ENCODE peak calls at places on chromosomes 13 and 19, in five cellular contexts. One of them, this sample, is unnamed.
A peak's percentile ranks its signal among the peaks of the same experiment; 100 is the strongest.

GRCh38 chr13:27578121-27579030 is 42.0 kb downstream of the LNX2 start:
- DNase-seq in heart right ventricle: no peak
- DNase-seq in ovary: no peak
- DNase-seq in A549: peak; percentile 19
- DNase-seq in WERI-Rb-1: no peak
- DNase-seq in this sample: peak; percentile 44

GRCh38 chr13:27455331-27455855 is 5.0 kb upstream of the MTIF3 start:
- DNase-seq in heart right ventricle: no peak
- DNase-seq in WERI-Rb-1: no peak
- DNase-seq in A549: no peak
- DNase-seq in ovary: no peak
- DNase-seq in this sample: no peak

GRCh38 chr13:42707596-42707995 is 73.8 kb upstream of the FAM216B start:
- DNase-seq in heart right ventricle: no peak
- DNase-seq in WERI-Rb-1: no peak
- DNase-seq in A549: no peak
- DNase-seq in ovary: no peak
- DNase-seq in this sample: no peak

GRCh38 chr13:113105032-113105993 is at the start of gene F7:
- DNase-seq in ovary: no peak
- DNase-seq in heart right ventricle: no peak
- DNase-seq in WERI-Rb-1: peak; percentile 46
- DNase-seq in A549: peak; percentile 69
- DNase-seq in this sample: no peak

GRCh38 chr19:27681972-27682371 is 1531.0 kb downstream of the UQCRFS1 start:
- DNase-seq in A549: no peak
- DNase-seq in ovary: no peak
- DNase-seq in heart right ventricle: no peak
- DNase-seq in WERI-Rb-1: no peak
- DNase-seq in this sample: no peak

GRCh38 chr19:46515879-46516350 is 20.2 kb upstream of the PNMA8B start:
- DNase-seq in ovary: no peak
- DNase-seq in heart right ventricle: no peak
- DNase-seq in A549: peak; percentile 71
- DNase-seq in WERI-Rb-1: no peak
- DNase-seq in this sample: no peak

GRCh38 chr13:55302568-55302967 is 1838.2 kb upstream of the PRR20A start:
- DNase-seq in ovary: no peak
- DNase-seq in A549: no peak
- DNase-seq in heart right ventricle: no peak
- DNase-seq in WERI-Rb-1: no peak
- DNase-seq in this sample: no peak

GRCh38 chr13:94920578-94920977 is 208.2 kb upstream of the SOX21 start:
- DNase-seq in A549: no peak
- DNase-seq in WERI-Rb-1: no peak
- DNase-seq in ovary: no peak
- DNase-seq in heart right ventricle: no peak
- DNase-seq in this sample: no peak

GRCh38 chr19:44809856-44810554 is 1.1 kb downstream of the BCAM start:
- DNase-seq in heart right ventricle: no peak
- DNase-seq in A549: no peak
- DNase-seq in ovary: no peak
- DNase-seq in WERI-Rb-1: no peak
- DNase-seq in this sample: no peak

GRCh38 chr19:39342647-39343305 is 555 bp downstream of the SAMD4B start:
- DNase-seq in WERI-Rb-1: no peak
- DNase-seq in A549: no peak
- DNase-seq in heart right ventricle: peak; percentile 28
- DNase-seq in ovary: peak; percentile 65
- DNase-seq in this sample: no peak

GRCh38 chr13:29111446-29111845 is 291.3 kb downstream of the MTUS2 start:
- DNase-seq in WERI-Rb-1: no peak
- DNase-seq in A549: no peak
- DNase-seq in heart right ventricle: no peak
- DNase-seq in ovary: no peak
- DNase-seq in this sample: no peak

GRCh38 chr19:56398809-56399208 is 5.3 kb upstream of the ZNF583 start:
- DNase-seq in WERI-Rb-1: no peak
- DNase-seq in A549: no peak
- DNase-seq in ovary: no peak
- DNase-seq in heart right ventricle: no peak
- DNase-seq in this sample: no peak

GRCh38 chr19:49042177-49042576 is 1.5 kb upstream of the CGB5 start:
- DNase-seq in heart right ventricle: no peak
- DNase-seq in A549: peak; percentile 35
- DNase-seq in WERI-Rb-1: no peak
- DNase-seq in ovary: no peak
- DNase-seq in this sample: peak; percentile 63

GRCh38 chr13:100646030-100646673 is 28.4 kb downstream of the TMTC4 start:
- DNase-seq in heart right ventricle: no peak
- DNase-seq in A549: peak; percentile 33
- DNase-seq in ovary: no peak
- DNase-seq in WERI-Rb-1: peak; percentile 76
- DNase-seq in this sample: peak; percentile 78

GRCh38 chr19:15869109-15869555 is 28.7 kb downstream of the CYP4F2 start:
- DNase-seq in heart right ventricle: no peak
- DNase-seq in WERI-Rb-1: peak; percentile 22
- DNase-seq in A549: peak; percentile 56
- DNase-seq in ovary: no peak
- DNase-seq in this sample: peak; percentile 50

GRCh38 chr13:26760835-26761582 is 423 bp upstream of the GPR12 start:
- DNase-seq in ovary: no peak
- DNase-seq in A549: no peak
- DNase-seq in WERI-Rb-1: no peak
- DNase-seq in heart right ventricle: no peak
- DNase-seq in this sample: peak; percentile 58

GRCh38 chr13:20989883-20990282 is 71.5 kb downstream of the LATS2 start:
- DNase-seq in A549: no peak
- DNase-seq in ovary: no peak
- DNase-seq in heart right ventricle: no peak
- DNase-seq in WERI-Rb-1: no peak
- DNase-seq in this sample: no peak

GRCh38 chr19:46955813-46956371 is 63.7 kb upstream of the NPAS1 start:
- DNase-seq in ovary: no peak
- DNase-seq in heart right ventricle: no peak
- DNase-seq in WERI-Rb-1: no peak
- DNase-seq in A549: no peak
- DNase-seq in this sample: no peak

GRCh38 chr13:33230178-33230881 is 55.2 kb downstream of the STARD13 start:
- DNase-seq in WERI-Rb-1: no peak
- DNase-seq in A549: no peak
- DNase-seq in heart right ventricle: no peak
- DNase-seq in ovary: no peak
- DNase-seq in this sample: no peak

GRCh38 chr13:37869506-37869755 is 141 bp downstream of the TRPC4 start:
- DNase-seq in A549: no peak
- DNase-seq in ovary: no peak
- DNase-seq in heart right ventricle: no peak
- DNase-seq in WERI-Rb-1: no peak
- DNase-seq in this sample: peak; percentile 78

GRCh38 chr13:36445806-36446423 is 13.6 kb downstream of the CCNA1 start:
- DNase-seq in heart right ventricle: no peak
- DNase-seq in WERI-Rb-1: no peak
- DNase-seq in ovary: no peak
- DNase-seq in A549: no peak
- DNase-seq in this sample: no peak

GRCh38 chr19:8194528-8195275 is 14.5 kb upstream of the CERS4 start:
- DNase-seq in WERI-Rb-1: peak; percentile 11
- DNase-seq in heart right ventricle: peak; percentile 20
- DNase-seq in ovary: no peak
- DNase-seq in A549: no peak
- DNase-seq in this sample: peak; percentile 53

GRCh38 chr19:55354698-55355212 is at the start of gene COX6B2:
- DNase-seq in ovary: no peak
- DNase-seq in WERI-Rb-1: no peak
- DNase-seq in heart right ventricle: no peak
- DNase-seq in A549: no peak
- DNase-seq in this sample: no peak

GRCh38 chr13:21033224-21033855 is 28.0 kb downstream of the LATS2 start:
- DNase-seq in WERI-Rb-1: no peak
- DNase-seq in heart right ventricle: no peak
- DNase-seq in A549: no peak
- DNase-seq in ovary: no peak
- DNase-seq in this sample: peak; percentile 33

GRCh38 chr13:28623782-28624706 is 34.9 kb upstream of the POMP start:
- DNase-seq in A549: no peak
- DNase-seq in ovary: no peak
- DNase-seq in heart right ventricle: no peak
- DNase-seq in WERI-Rb-1: no peak
- DNase-seq in this sample: no peak

GRCh38 chr13:111877906-111878305 is 189.0 kb upstream of the SOX1 start:
- DNase-seq in A549: no peak
- DNase-seq in ovary: no peak
- DNase-seq in heart right ventricle: no peak
- DNase-seq in WERI-Rb-1: no peak
- DNase-seq in this sample: no peak

GRCh38 chr13:111882351-111882750 is 184.6 kb upstream of the SOX1 start:
- DNase-seq in heart right ventricle: no peak
- DNase-seq in ovary: no peak
- DNase-seq in WERI-Rb-1: no peak
- DNase-seq in A549: no peak
- DNase-seq in this sample: peak; percentile 26

GRCh38 chr13:111879719-111880118 is 187.2 kb upstream of the SOX1 start:
- DNase-seq in WERI-Rb-1: no peak
- DNase-seq in ovary: no peak
- DNase-seq in A549: no peak
- DNase-seq in heart right ventricle: no peak
- DNase-seq in this sample: peak; percentile 45

GRCh38 chr13:111881700-111882099 is 185.2 kb upstream of the SOX1 start:
- DNase-seq in A549: no peak
- DNase-seq in ovary: no peak
- DNase-seq in WERI-Rb-1: no peak
- DNase-seq in heart right ventricle: no peak
- DNase-seq in this sample: peak; percentile 29

DNA sequence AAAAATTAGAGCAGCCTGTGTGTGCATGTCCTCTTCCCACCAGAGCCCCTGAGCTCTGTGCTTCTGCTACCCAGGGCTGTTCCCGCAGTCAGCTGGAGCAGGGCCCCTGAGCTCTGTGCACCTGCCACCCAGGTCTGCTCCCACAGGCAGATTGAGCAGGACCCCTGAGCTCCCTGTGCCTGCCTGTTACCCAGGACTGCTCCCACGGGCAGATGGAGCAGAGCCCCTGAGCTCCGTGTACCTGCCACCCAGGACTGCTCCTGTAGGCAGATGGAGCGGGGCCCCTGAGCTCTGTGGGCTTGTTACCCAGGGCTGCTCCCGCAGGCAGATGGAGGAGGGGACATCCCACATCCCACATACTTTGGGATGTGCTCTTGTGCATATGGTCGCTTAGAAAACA is 186.8 kb upstream of the SOX1 start:
- DNase-seq in A549: no peak
- DNase-seq in heart right ventricle: no peak
- DNase-seq in ovary: no peak
- DNase-seq in WERI-Rb-1: no peak
- DNase-seq in this sample: peak; percentile 37
- H3K4me3 ChIP-seq in A549: no peak overlapping the region
- H3K4me3 ChIP-seq in heart right ventricle: no peak overlapping the region
- H3K4me3 ChIP-seq in ovary: no peak overlapping the region
- H3K4me3 ChIP-seq in WERI-Rb-1: no peak overlapping the region
- H3K4me3 ChIP-seq in this sample: no peak overlapping the region

DNA sequence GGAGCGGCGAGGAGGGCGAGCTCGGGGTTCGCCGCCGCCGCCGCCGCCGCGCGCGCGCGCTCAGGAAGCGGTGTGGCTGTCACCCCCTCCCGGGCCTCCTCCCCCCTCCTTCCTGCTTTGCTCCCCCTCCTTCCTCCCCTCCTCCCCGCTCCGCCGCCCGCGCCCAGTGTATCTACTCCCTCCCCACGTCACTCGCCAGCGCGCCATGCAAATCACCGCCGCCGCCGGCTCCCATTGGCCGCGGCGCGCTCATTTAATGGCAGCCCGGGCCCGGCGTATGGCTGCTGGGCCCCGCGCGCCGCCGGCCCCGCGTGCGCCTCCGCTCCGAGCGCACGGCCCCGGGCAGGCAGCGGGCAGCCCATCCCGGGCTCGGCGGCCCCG is 335 bp upstream of the SOX1 start:
- DNase-seq in heart right ventricle: peak; percentile 55
- DNase-seq in ovary: no peak
- DNase-seq in WERI-Rb-1: no peak
- DNase-seq in A549: no peak
- DNase-seq in this sample: peak; percentile 90
- TF ChIP-seq CTCF in heart right ventricle: no peak
- TF ChIP-seq CTCF in ovary: no peak
- TF ChIP-seq CTCF in WERI-Rb-1: no peak
- TF ChIP-seq CTCF in A549: no peak
- TF ChIP-seq CTCF in this sample: no peak

DNA sequence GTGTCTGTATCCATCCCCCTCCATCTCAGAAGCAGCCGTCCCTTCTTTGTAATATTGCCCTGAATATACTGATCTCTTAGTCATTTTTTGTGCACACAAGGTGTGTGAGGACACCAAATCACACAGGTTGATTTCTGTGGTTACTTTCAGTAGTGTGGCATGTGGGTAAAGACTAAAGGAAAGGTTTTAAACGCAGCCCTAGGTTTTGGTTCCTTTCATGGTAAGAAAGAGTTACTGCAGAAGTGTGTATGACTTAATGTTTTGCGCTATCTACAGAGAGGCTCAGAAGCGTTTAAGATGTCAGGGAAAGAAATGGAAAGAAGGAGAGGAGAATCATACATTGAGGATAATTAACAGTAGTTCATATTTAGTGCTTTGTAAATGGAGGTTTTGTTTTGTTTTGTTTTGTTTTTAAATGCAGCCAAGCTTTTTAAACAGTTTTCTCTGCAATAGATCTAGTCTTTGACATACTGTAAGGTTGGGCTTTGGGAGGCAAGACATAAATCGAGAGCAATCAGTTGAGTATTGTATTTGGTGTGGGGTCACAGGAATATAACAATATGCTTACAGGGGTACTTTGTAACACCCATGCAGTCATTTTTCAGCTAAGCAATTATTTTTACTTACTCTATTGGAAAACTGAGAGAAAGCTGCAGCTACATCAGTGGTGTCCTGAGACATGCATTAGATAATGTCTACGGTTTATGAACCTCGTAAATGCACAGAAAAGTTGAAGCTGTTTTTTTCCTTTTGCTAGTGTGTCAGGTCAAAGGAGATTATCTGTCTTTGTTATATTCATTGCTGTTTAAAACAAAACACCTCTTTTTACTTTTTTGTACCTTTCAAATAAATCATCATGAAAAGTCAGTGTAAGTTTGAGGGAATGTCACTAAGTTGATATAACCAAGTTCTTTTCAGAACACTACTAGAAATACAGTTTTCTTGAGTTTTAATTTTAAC is 1.9 kb downstream of the NBEA start:
- DNase-seq in A549: no peak
- DNase-seq in ovary: no peak
- DNase-seq in heart right ventricle: no peak
- DNase-seq in WERI-Rb-1: no peak
- DNase-seq in this sample: no peak
- H3K4me3 ChIP-seq in A549: peak overlapping the region; percentile 91
- H3K4me3 ChIP-seq in ovary: peak overlapping the region; percentile 100
- H3K4me3 ChIP-seq in heart right ventricle: peak overlapping the region; percentile 79
- H3K4me3 ChIP-seq in WERI-Rb-1: peak overlapping the region; percentile 79
- H3K4me3 ChIP-seq in this sample: peak overlapping the region; percentile 87

GRCh38 chr13:102197193-102197592 is 204.7 kb downstream of the FGF14 start:
- DNase-seq in heart right ventricle: no peak
- DNase-seq in ovary: no peak
- DNase-seq in WERI-Rb-1: peak; percentile 59
- DNase-seq in A549: peak; percentile 9
- DNase-seq in this sample: peak; percentile 74
- TF ChIP-seq CTCF in heart right ventricle: no peak
- TF ChIP-seq CTCF in ovary: no peak
- TF ChIP-seq CTCF in WERI-Rb-1: peak; percentile 77
- TF ChIP-seq CTCF in A549: no peak
- TF ChIP-seq CTCF in this sample: peak; percentile 78

This sample was measured in endodermal cell.